ENCODE peak calls at places on chromosomes 2 and 18, in four cellular contexts. U is transverse colon, B is suprapubic skin, L is IMR-90. N is an unnamed sample.

GRCh38 chr2:19860022-19860421 is 41.8 kb downstream of the TTC32 start:
- DNase-seq in U (no peak), B (no peak), L (peak; percentile 85), N (no peak)

GRCh38 chr2:25039126-25039525 is 2.8 kb upstream of the EFR3B start:
- DNase-seq in U (no peak), B (no peak), L (no peak), N (no peak)

GRCh38 chr2:219175928-219176817 is 552 bp downstream of the CNPPD1 start:
- DNase-seq in U (peak; percentile 74), B (peak; percentile 78), L (peak; percentile 26), N (peak; percentile 52)

GRCh38 chr18:40355701-40356100 is 1599.3 kb upstream of the PIK3C3 start:
- DNase-seq in U (no peak), B (no peak), L (peak; percentile 64), N (no peak)

GRCh38 chr2:128799284-128799552 is 480.6 kb upstream of the HS6ST1 start:
- DNase-seq in U (no peak), B (no peak), L (no peak), N (no peak)

GRCh38 chr18:8951491-8951890 is 151.0 kb upstream of the NDUFV2 start:
- DNase-seq in U (no peak), B (no peak), L (no peak), N (no peak)

GRCh38 chr2:226215902-226216503 is 583.6 kb downstream of the IRS1 start:
- DNase-seq in U (peak; percentile 75), B (peak; percentile 70), L (peak; percentile 54), N (peak; percentile 24)

GRCh38 chr18:57444301-57444759 is 9.2 kb downstream of the ONECUT2 start:
- DNase-seq in U (no peak), B (no peak), L (no peak), N (no peak)

GRCh38 chr2:17892726-17893534 is 14.5 kb downstream of the KCNS3 start:
- DNase-seq in U (peak; percentile 39), B (no peak), L (no peak), N (no peak)

GRCh38 chr2:36486546-36487044 is 111.4 kb downstream of the FEZ2 start:
- DNase-seq in U (no peak), B (no peak), L (peak; percentile 82), N (no peak)

GRCh38 chr2:219507555-219508443 is 6.5 kb upstream of the ASIC4 start:
- DNase-seq in U (no peak), B (no peak), L (no peak), N (peak; percentile 26)

GRCh38 chr2:235749121-235749780 is 255.4 kb downstream of the AGAP1 start:
- DNase-seq in U (no peak), B (no peak), L (peak; percentile 66), N (no peak)

GRCh38 chr2:82827426-82827825 is 1631.7 kb downstream of the SUCLG1 start:
- DNase-seq in U (no peak), B (no peak), L (no peak), N (no peak)

GRCh38 chr18:80046431-80046830 is 12.2 kb downstream of the RBFA start:
- DNase-seq in U (no peak), B (no peak), L (no peak), N (no peak)

GRCh38 chr2:27708257-27708654 is 44.6 kb downstream of the SLC4A1AP start:
- DNase-seq in U (no peak), B (no peak), L (no peak), N (no peak)

GRCh38 chr2:71880287-71880686 is 267.4 kb downstream of the CYP26B1 start:
- DNase-seq in U (no peak), B (no peak), L (no peak), N (no peak)

DNA sequence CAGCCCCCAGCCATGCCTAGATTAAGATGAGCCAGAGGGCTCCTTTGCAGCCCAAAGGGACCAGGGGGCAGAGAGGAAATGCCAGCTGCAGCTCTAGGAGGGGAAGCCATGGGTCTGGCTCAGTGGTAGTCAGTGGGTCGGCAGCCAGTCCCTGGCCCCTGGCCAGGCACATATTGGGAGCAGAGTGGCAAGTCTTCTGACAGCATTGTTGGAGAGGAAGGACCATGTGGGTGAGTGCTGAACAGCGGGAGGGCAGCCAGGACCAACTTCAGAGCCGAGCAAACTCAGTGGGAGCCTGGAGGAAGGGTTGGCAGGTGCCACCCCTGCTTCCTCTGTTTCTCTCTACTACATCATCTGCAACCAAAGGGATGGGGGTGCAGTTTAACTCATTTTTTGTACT is 140.5 kb upstream of the PELI1 start:
- DNase-seq in U (no peak), B (no peak), L (no peak), N (peak; percentile 35)
- H3K4me1 ChIP-seq in U (no peaks in the 10 kb centered on the region), B (peaks cover 10% of the 10 kb centered on the region), L (peaks cover 6% of the 10 kb centered on the region), N (peaks cover 15% of the 10 kb centered on the region)

GRCh38 chr18:12324991-12325725 is 17.1 kb downstream of the TUBB6 start:
- DNase-seq in U (no peak), B (peak; percentile 62), L (no peak), N (no peak)

GRCh38 chr18:12325726-12326245 is 17.7 kb downstream of the TUBB6 start:
- DNase-seq in U (no peak), B (peak; percentile 58), L (no peak), N (no peak)

GRCh38 chr18:12327510-12328178 is 19.6 kb downstream of the TUBB6 start:
- DNase-seq in U (peak; percentile 81), B (peak; percentile 88), L (peak; percentile 69), N (peak; percentile 61)

GRCh38 chr18:12328179-12328823 is 20.3 kb downstream of the TUBB6 start:
- DNase-seq in U (no peak), B (peak; percentile 53), L (no peak), N (no peak)

GRCh38 chr18:12326711-12327460 is 18.8 kb downstream of the TUBB6 start:
- DNase-seq in U (no peak), B (peak; percentile 50), L (no peak), N (no peak)
- TF ChIP-seq POLR2A in U (no peak), B (no peak), L (no peak), N (no peak)

DNA sequence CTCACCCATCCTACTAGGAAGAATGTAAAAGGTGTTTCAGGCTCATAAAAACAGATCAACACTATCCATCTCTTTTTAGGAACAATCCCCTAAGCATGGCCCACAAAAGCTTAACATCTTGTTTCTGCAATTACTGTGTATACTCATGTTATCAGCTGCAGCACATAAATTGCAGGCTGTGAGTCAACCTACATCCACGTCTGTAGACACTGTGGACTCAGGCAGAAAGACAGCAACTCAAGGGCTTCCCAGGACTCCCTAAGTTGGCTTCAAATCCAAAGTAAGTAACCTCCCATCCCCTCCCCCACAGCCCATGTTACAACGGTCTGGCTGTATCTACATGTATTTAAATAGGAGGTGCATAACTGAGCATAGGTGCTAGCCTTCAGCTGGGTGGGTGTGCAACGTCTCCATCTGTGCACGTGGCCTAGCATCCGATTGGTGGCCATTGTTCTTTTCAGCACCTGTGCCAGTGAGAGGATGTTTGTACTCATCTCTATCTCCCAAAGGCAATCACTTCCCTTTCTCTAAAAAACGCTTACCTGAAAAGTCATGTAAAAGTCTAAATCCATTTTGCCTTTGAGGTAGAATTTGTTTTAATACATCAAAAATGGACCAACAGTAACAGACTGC is 30.0 kb downstream of the UXS1 start:
- DNase-seq in U (no peak), B (no peak), L (peak; percentile 75), N (no peak)
- H3K4me1 ChIP-seq in U (no peaks in the 10 kb centered on the region), B (no peaks in the 10 kb centered on the region), L (no peaks in the 10 kb centered on the region), N (no peaks in the 10 kb centered on the region)

GRCh38 chr2:54850171-54851122 is 127.0 kb downstream of the EML6 start:
- DNase-seq in U (no peak), B (no peak), L (no peak), N (no peak)

GRCh38 chr2:54855434-54855833 is 132.0 kb downstream of the EML6 start:
- DNase-seq in U (no peak), B (no peak), L (peak; percentile 20), N (no peak)

GRCh38 chr2:54859416-54859815 is 136.0 kb downstream of the EML6 start:
- DNase-seq in U (no peak), B (no peak), L (no peak), N (no peak)

GRCh38 chr2:54858021-54858681 is 134.7 kb downstream of the EML6 start:
- DNase-seq in U (no peak), B (no peak), L (peak; percentile 58), N (no peak)

DNA sequence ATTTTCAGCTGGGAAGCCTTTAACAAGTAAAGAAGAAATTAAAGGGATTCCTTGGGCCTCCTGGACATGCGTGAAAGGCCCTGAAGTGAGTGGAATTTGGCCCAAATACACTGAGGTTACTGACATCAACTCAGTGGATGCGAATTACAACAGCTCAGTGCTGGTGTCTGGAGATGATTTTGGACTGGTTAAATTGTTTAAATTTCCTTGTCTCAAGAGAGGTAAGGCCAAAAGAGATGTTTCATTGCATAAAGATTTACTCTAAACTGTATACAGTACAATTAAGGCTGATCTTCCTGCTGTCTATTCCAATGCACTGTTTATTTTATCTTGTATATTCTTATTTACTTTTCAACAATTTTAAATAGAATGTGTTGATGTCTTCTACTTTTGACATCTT is 130.2 kb downstream of the EML6 start:
- DNase-seq in U (no peak), B (no peak), L (no peak), N (no peak)
- TF ChIP-seq POLR2A in U (no peak), B (no peak), L (no peak), N (no peak)

GRCh38 chr2:201191132-201191875 is 8.4 kb downstream of the CASP10 start:
- DNase-seq in U (no peak), B (no peak), L (no peak), N (no peak)
- H3K4me1 ChIP-seq in U (peaks cover 4% of the 10 kb centered on the region), B (no peaks in the 10 kb centered on the region), L (no peaks in the 10 kb centered on the region), N (no peaks in the 10 kb centered on the region)

DNA sequence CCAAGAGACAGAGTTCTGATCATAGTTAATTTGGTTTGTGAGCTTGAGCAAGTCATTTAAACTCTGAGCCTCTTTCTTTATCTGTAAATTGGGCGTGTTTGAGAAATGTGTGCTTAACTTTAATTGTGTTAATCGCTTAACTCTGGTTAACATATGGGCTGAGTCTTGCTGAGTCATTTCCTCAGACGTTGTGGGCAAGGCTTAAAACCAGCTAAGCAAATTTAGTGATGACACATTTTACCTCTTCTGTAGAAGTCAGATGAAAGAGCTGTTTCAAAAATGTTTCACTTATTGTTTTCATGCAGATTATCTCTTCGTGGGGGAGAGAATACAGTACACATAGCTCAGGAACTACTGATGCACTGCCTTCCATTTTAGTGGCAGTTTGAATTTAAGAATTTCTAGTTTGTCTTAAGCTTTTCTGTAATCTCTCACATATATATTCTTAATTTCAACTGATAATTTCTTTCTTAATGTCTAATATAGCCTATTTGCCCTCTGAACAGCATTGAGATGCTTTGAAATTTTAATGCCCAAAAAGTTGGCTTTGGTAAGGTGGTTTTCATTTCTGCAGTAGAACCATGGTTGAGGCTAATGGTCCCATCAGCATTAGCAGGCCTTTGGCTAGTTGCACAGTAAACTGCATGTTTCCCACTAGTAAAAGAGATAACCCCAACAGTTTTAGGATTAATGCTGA is 34.9 kb downstream of the RAB10 start:
- DNase-seq in U (peak; percentile 18), B (no peak), L (peak; percentile 91), N (no peak)
- TF ChIP-seq POLR2A in U (no peak), B (no peak), L (no peak), N (no peak)

GRCh38 chr2:191015831-191016230 is 1.9 kb upstream of the STAT1 start:
- DNase-seq in U (no peak), B (no peak), L (no peak), N (no peak)
- H3K4me1 ChIP-seq in U (peaks cover 23% of the 10 kb centered on the region), B (peaks cover 42% of the 10 kb centered on the region), L (peaks cover 11% of the 10 kb centered on the region), N (peaks cover 3% of the 10 kb centered on the region)

GRCh38 chr2:101121174-101121573 is 30.0 kb downstream of the TBC1D8 start:
- DNase-seq in U (peak; percentile 59), B (no peak), L (no peak), N (no peak)
- TF ChIP-seq POLR2A in U (peak; percentile 43), B (no peak), L (no peak), N (no peak)

GRCh38 chr2:37794717-37795116 is 123.3 kb upstream of the CDC42EP3 start:
- DNase-seq in U (no peak), B (no peak), L (peak; percentile 42), N (no peak)
- H3K4me1 ChIP-seq in U (peaks cover 13% of the 10 kb centered on the region), B (no peaks in the 10 kb centered on the region), L (peaks cover 35% of the 10 kb centered on the region), N (no peaks in the 10 kb centered on the region)

N was measured in uterus.